ENCODE peak calls at places on chromosomes 4 and X, in four cellular contexts. R is activated T-helper 1 cell treated with Interleukin-2 at 50 U/mL for 16 hours, Z is suprapubic skin, M is ELR. D is an unnamed sample.

GRCh38 chrX:74343970-74344622 is 40.1 kb downstream of the ZCCHC13 start:
- DNase-seq in Z (no peak), M (peak; percentile 95), R (no peak), D (peak; percentile 90)

GRCh38 chr4:56755901-56756300 is 65.6 kb downstream of the SPINK2 start:
- DNase-seq in R (no peak), Z (no peak), M (peak; percentile 85), D (no peak)

GRCh38 chr4:87092389-87093141 is 127.9 kb downstream of the KLHL8 start:
- DNase-seq in Z (peak; percentile 70), M (peak; percentile 80), R (no peak), D (peak; percentile 74)

GRCh38 chrX:15908891-15909290 is 54.3 kb upstream of the AP1S2 start:
- DNase-seq in M (no peak), Z (no peak), R (no peak), D (peak; percentile 3)

GRCh38 chr4:7652451-7652871 is 217.7 kb upstream of the PSAPL1 start:
- DNase-seq in Z (no peak), R (no peak), M (no peak), D (no peak)

GRCh38 chr4:15756361-15756861 is 21.7 kb upstream of the CD38 start:
- DNase-seq in Z (no peak), M (peak; percentile 85), R (peak; percentile 49), D (peak; percentile 10)

GRCh38 chrX:97238632-97239031 is 354.9 kb downstream of the RPA4 start:
- DNase-seq in M (peak; percentile 76), Z (no peak), R (no peak), D (peak; percentile 72)

GRCh38 chrX:21932277-21932996 is 8.1 kb upstream of the SMS start:
- DNase-seq in M (peak; percentile 92), Z (no peak), R (no peak), D (peak; percentile 83)

GRCh38 chr4:81631958-81632439 is 160.3 kb upstream of the RASGEF1B start:
- DNase-seq in Z (no peak), R (no peak), M (peak; percentile 0), D (no peak)